ENCODE peak calls at places on chromosome 1, in five cellular contexts. O, B, G, I and K are unnamed samples. For H3K4me1, the result is how much of the 10 kb centered on the place peaks cover.

GRCh38 chr1:156122519-156123355 is 8.2 kb downstream of the LMNA start:
- DNase-seq in O (peak), B (peak), G (peak), I (peak), K (no peak)

GRCh38 chr1:227913969-227914791 is 33.6 kb downstream of the WNT9A start:
- DNase-seq in O (no peak), B (no peak), G (no peak), I (no peak), K (peak)

GRCh38 chr1:57112148-57112547 is 146.3 kb upstream of the C8B start:
- DNase-seq in O (no peak), B (no peak), G (no peak), I (peak), K (no peak)

GRCh38 chr1:166933633-166934032 is 41.7 kb downstream of the ILDR2 start:
- DNase-seq in O (no peak), B (no peak), G (no peak), I (peak), K (no peak)

GRCh38 chr1:58903450-58904298 is 119.8 kb upstream of the JUN start:
- DNase-seq in O (peak), B (peak), G (peak), I (peak), K (peak)

GRCh38 chr1:59892836-59893811 is 33.4 kb downstream of the CYP2J2 start:
- DNase-seq in O (no peak), B (no peak), G (no peak), I (no peak), K (no peak)

GRCh38 chr1:5691795-5692517 is 300.3 kb downstream of the NPHP4 start:
- DNase-seq in O (peak), B (no peak), G (no peak), I (no peak), K (no peak)

GRCh38 chr1:159408862-159409400 is 23.1 kb upstream of the OR10J4 start:
- DNase-seq in O (no peak), B (no peak), G (no peak), I (no peak), K (no peak)

GRCh38 chr1:32881871-32882850 is 4.1 kb upstream of the HPCA start:
- DNase-seq in O (peak), B (peak), G (no peak), I (no peak), K (no peak)

GRCh38 chr1:155085504-155086181 is 7.0 kb downstream of the EFNA3 start:
- DNase-seq in O (peak), B (peak), G (peak), I (no peak), K (peak)

GRCh38 chr1:43541721-43542401 is 11.2 kb downstream of the PTPRF start:
- DNase-seq in O (peak), B (peak), G (peak), I (no peak), K (no peak)

GRCh38 chr1:50422946-50423669 is at the start of gene DMRTA2:
- DNase-seq in O (peak), B (no peak), G (no peak), I (peak), K (no peak)

GRCh38 chr1:199463521-199464127 is 563.9 kb upstream of the NR5A2 start:
- DNase-seq in O (no peak), B (no peak), G (no peak), I (peak), K (no peak)

GRCh38 chr1:163071381-163072255 is 2.5 kb downstream of the RGS4 start:
- DNase-seq in O (peak), B (peak), G (no peak), I (peak), K (peak)

GRCh38 chr1:248618119-248618518 is 16.8 kb downstream of the OR2T11 start:
- DNase-seq in O (no peak), B (no peak), G (no peak), I (no peak), K (no peak)

GRCh38 chr1:162704673-162705424 is 72.6 kb downstream of the DDR2 start:
- DNase-seq in O (no peak), B (peak), G (no peak), I (no peak), K (no peak)

GRCh38 chr1:29985376-29985945 is 737.9 kb downstream of the MATN1 start:
- DNase-seq in O (no peak), B (no peak), G (no peak), I (no peak), K (no peak)

GRCh38 chr1:61053281-61053711 is 29.1 kb upstream of the NFIA start:
- DNase-seq in O (no peak), B (no peak), G (no peak), I (no peak), K (no peak)

GRCh38 chr1:77874804-77875445 is 13.5 kb upstream of the NEXN start:
- DNase-seq in O (no peak), B (no peak), G (no peak), I (peak), K (no peak)

GRCh38 chr1:2406451-2407041 is 5.8 kb downstream of the PEX10 start:
- DNase-seq in O (no peak), B (no peak), G (no peak), I (no peak), K (no peak)

DNA sequence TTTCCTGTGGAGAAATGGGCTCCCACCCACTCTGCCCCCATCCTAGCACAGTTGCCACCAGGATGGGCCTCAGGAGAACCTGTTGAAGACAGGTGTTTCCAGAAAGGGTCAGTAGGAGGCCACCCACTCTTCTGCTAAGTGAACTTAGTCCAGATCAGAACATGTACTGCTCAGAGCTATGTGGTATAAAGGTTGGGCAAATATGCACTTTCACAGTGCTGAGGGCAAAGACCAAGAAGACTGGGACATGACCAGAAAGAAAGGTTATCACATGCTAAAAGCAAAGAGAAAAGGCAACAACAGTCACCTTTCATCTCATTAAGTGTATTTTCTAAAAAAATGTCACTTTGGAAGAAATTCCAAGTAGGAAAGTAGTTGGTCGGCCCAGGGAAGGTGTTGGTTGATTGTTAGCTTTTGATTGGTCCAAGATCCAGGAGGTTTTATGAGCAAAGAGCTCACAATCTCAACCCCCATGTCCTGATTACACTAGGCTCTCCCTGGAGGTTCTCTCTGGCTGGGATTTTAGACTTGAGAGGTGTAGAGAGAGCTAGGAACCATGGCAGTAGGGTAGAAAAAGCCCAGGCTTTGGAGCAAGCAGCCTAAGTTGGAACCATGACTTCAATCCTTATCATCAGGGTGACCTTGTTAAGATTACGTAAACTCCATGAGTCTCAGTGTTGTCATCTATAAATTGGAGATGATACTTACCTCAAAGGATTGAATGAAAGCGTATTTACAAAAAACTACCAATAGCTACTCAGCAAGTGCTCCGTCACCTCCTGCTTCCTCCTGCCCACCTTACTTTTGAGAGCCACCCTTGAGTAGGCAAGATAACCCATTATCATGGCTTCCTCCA is 102.6 kb downstream of the GLUL start:
- DNase-seq in O (no peak), B (no peak), G (no peak), I (no peak), K (no peak)
- H3K27ac ChIP-seq in O (no peak), B (peak), G (no peak), I (peak), K (no peak)

GRCh38 chr1:213279410-213279809 is 228.4 kb downstream of the RPS6KC1 start:
- DNase-seq in O (no peak), B (no peak), G (no peak), I (no peak), K (no peak)
- H3K4me1 ChIP-seq in O (under half), B (under half), G (under half), I (under half), K (under half)

DNA sequence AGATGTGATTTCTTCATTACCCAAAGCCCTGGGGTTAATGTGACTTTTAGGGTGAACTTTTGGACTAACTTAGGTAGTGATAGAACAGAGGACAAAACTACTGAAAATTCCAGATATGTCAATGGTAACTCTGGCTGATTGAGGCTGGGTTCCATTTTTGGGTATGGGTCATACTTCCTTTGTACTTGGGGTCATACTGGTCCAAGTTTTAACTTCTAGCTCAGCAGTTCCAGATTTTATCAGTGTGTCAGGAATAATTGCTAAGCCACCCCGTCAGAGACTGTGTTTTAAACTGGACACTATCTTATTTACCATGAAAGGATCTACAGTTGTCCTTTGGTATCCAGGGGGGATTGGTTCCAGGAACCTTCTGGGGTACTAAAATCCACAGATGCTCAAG is 4.0 kb downstream of the SMAP2 start:
- DNase-seq in O (no peak), B (no peak), G (no peak), I (no peak), K (no peak)
- H3K4me3 ChIP-seq in O (no peak), B (no peak), G (no peak), I (no peak), K (no peak)

DNA sequence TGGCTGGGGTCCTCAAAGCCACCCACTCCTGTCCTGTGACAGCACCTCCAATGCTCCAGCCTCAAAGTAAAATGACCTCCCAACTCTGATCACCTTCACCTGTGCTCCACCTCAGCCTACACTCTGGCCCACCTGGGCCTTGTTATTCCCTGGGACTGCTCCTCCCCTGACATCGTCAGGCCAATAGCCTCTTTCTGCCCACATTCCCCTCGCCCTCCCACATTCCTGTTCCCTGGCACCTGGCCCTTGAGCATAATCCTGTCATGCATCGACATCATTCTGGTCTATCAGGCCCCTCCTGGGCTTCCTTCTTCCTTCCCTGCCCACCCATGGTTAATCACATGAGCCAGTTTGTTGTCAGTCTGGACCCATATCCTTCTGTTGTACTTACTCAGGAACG is 13.2 kb upstream of the BCAR3 start:
- DNase-seq in O (no peak), B (no peak), G (no peak), I (no peak), K (no peak)
- H3K27ac ChIP-seq in O (peak), B (no peak), G (no peak), I (no peak), K (no peak)

DNA sequence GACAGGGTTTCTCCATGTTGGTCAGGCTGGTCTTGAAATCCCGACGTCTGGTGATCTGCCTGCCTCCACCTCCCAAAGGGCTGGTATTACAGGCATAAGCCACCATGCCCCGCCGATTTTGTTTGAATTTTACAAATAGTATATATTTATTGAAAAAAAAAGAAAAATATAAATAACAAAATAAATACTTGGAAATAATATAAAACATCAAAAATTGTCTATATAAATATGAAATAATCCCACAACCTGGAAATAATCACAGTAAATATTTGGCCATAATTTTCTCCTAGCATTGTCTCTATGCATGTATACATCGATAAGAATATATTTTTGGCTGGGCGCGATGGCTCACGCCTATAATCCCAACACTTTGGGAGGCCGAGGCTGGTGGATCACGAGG is 2.7 kb upstream of the PLOD1 start:
- DNase-seq in O (no peak), B (no peak), G (no peak), I (no peak), K (no peak)
- H3K4me1 ChIP-seq in O (under half), B (under half), G (half or more), I (under half), K (under half)

GRCh38 chr1:94413311-94413710 is 4.9 kb upstream of the ABCD3 start:
- DNase-seq in O (no peak), B (no peak), G (no peak), I (no peak), K (no peak)
- H3K4me3 ChIP-seq in O (no peak), B (no peak), G (no peak), I (no peak), K (no peak)

DNA sequence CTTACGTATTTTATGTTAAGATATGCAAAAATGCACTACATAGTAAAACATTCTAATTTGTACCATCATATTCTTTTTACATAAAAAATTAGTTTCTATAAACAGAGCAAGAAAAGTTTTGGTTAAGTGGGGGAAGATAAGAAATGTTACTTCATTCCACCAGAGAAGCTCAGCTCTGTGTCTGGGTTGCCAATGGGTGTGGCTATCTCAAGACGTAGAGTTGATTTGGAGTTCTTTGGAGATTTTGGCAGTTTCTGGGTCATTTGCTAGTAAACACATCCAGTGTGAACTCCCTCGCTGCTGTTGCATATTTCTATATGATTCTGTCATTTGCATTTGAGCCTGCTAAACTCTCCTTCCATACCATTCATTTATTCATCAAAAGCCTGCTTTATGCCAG is 7.2 kb downstream of the RGL1 start:
- DNase-seq in O (no peak), B (no peak), G (no peak), I (no peak), K (no peak)
- H3K27ac ChIP-seq in O (no peak), B (no peak), G (no peak), I (no peak), K (no peak)

DNA sequence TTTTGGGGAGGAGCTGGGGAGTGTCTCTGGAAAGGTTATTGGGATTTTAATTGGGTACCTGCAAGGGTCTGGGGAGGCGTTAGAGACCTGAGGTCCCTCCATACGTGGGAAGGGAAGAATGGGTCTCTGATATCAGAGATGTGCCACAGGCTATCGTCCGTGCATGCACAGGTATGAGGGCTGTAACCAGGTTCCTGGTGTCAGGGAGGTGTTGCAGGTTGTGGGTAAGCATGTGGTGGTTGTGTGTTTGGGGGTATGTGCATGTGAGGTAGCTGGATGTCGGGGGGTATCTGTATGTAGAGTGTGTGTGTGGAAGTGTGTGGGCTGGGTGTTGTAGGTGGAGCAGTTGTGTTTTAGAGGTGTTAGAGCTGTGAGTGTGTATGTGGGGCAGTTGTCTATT is 8.3 kb downstream of the AHDC1 start:
- DNase-seq in O (no peak), B (no peak), G (no peak), I (no peak), K (no peak)
- H3K4me1 ChIP-seq in O (under half), B (half or more), G (half or more), I (half or more), K (half or more)

GRCh38 chr1:236160540-236161127 is 18.3 kb downstream of the GPR137B start:
- DNase-seq in O (no peak), B (no peak), G (no peak), I (no peak), K (no peak)
- H3K4me3 ChIP-seq in O (no peak), B (no peak), G (no peak), I (no peak), K (no peak)

DNA sequence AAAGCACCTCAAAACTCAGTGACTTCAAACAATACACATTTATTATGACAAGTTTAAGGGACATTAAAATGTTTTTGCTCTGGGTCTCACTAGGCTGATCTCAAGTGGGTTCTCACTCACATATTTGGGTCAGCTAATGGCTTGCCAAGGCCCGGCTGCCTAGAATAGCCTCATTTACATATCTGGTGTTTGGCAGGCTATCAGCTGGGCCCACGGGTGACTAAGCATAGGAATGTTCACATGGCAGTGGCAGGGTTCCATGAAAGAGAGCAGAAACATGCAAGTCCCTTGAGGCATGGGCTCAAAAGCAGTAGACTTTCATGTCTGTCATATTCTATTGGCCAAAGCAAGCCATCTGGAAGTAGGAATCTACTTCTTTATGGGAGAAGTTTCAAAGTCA is 492.6 kb downstream of the KCNT2 start:
- DNase-seq in O (peak), B (peak), G (no peak), I (peak), K (no peak)
- H3K27ac ChIP-seq in O (no peak), B (no peak), G (no peak), I (no peak), K (no peak)